ENCODE peak calls at places on chromosomes 7 and 10, in seven cellular contexts. R is astrocyte of the spinal cord; T is GM06990; Y is left ventricle myocardium inferior; S is A172; E is AG08396; X is activated CD8-positive, alpha-beta memory T cell treated with anti-CD3 and anti-CD28 coated beads for 24 hours. J is an unnamed sample.
A peak's percentile ranks its signal among the peaks of the same experiment; 100 is the strongest.

GRCh38 chr7:12231097-12231496 is 20.0 kb downstream of the TMEM106B start:
- DNase-seq in Y (no peak), R (no peak), S (no peak), E (no peak), X (no peak), T (no peak), J (no peak)

GRCh38 chr10:21399392-21400015 is 126.0 kb downstream of the SKIDA1 start:
- DNase-seq in R (peak; percentile 96), E (peak; percentile 75), X (no peak), S (peak; percentile 61), Y (no peak), T (no peak), J (no peak)

GRCh38 chr7:114086906-114087651 is 168.3 kb upstream of the PPP1R3A start:
- DNase-seq in R (peak; percentile 45), T (no peak), Y (no peak), X (no peak), S (no peak), E (peak; percentile 41), J (no peak)

GRCh38 chr10:25639646-25640045 is 294.4 kb upstream of the MYO3A start:
- DNase-seq in R (no peak), X (no peak), S (no peak), Y (no peak), E (no peak), T (no peak), J (no peak)

GRCh38 chr10:73953665-73954064 is 42.7 kb downstream of the PLAU start:
- DNase-seq in T (no peak), X (no peak), Y (no peak), S (peak; percentile 43), E (no peak), R (peak; percentile 91), J (no peak)

GRCh38 chr10:14254368-14254767 is 76.4 kb downstream of the FRMD4A start:
- DNase-seq in Y (no peak), S (peak; percentile 70), X (no peak), R (peak; percentile 39), E (no peak), T (no peak), J (no peak)

GRCh38 chr10:51137741-51138529 is 63.6 kb downstream of the PRKG1 start:
- DNase-seq in E (peak; percentile 13), S (no peak), Y (no peak), T (no peak), R (peak; percentile 10), X (no peak), J (no peak)

GRCh38 chr7:139731802-139732470 is 45.9 kb downstream of the HIPK2 start:
- DNase-seq in S (peak; percentile 94), Y (peak; percentile 82), X (no peak), E (peak; percentile 65), R (peak; percentile 91), T (no peak), J (no peak)

GRCh38 chr10:87518937-87519336 is 14.2 kb downstream of the MINPP1 start:
- DNase-seq in X (no peak), T (no peak), S (no peak), R (no peak), Y (no peak), E (no peak), J (no peak)

GRCh38 chr7:90248706-90249105 is 3.7 kb downstream of the CFAP69 start:
- DNase-seq in T (no peak), S (no peak), Y (no peak), R (no peak), E (no peak), X (no peak), J (no peak)

GRCh38 chr7:55150166-55150565 is 131.3 kb downstream of the EGFR start:
- DNase-seq in R (no peak), E (no peak), T (no peak), X (no peak), S (no peak), Y (no peak), J (no peak)

GRCh38 chr10:86363184-86363832 is 3.3 kb downstream of the GRID1 start:
- DNase-seq in T (no peak), E (no peak), X (no peak), Y (peak; percentile 45), S (no peak), R (no peak), J (no peak)

GRCh38 chr7:155593455-155594162 is 47.2 kb upstream of the CNPY1 start:
- DNase-seq in Y (no peak), E (no peak), R (no peak), X (no peak), T (no peak), S (no peak), J (no peak)

GRCh38 chr7:102258749-102259107 is 27.9 kb upstream of the SH2B2 start:
- DNase-seq in E (no peak), Y (no peak), X (no peak), S (no peak), T (no peak), R (no peak), J (no peak)